ENCODE peak calls at places on chromosome 11, in six cellular contexts. K is uterus, B is transverse colon, H is heart right ventricle, E is right atrium auricular region, R is fibroblast of the aortic adventitia. W is an unnamed sample.

GRCh38 chr11:8225589-8226036 is 38.1 kb downstream of the LMO1 start:
- DNase-seq in K (peak), B (peak), H (peak), E (peak), R (peak), W (peak)

GRCh38 chr11:8597182-8597581 is 3.2 kb upstream of the STK33 start:
- DNase-seq in K (no peak), B (no peak), H (no peak), E (no peak), R (peak), W (no peak)

GRCh38 chr11:113162590-113162961 is 151.8 kb upstream of the TTC12 start:
- DNase-seq in K (no peak), B (no peak), H (no peak), E (peak), R (peak), W (no peak)

GRCh38 chr11:65069217-65069616 is 10.9 kb upstream of the NAALADL1 start:
- DNase-seq in K (no peak), B (no peak), H (no peak), E (no peak), R (no peak), W (no peak)

GRCh38 chr11:45393334-45393733 is 107.2 kb upstream of the SYT13 start:
- DNase-seq in K (no peak), B (no peak), H (no peak), E (no peak), R (no peak), W (no peak)

GRCh38 chr11:108432783-108433182 is 34.5 kb downstream of the C11orf65 start:
- DNase-seq in K (no peak), B (no peak), H (no peak), E (no peak), R (peak), W (no peak)

GRCh38 chr11:35418282-35418846 is 994 bp downstream of the SLC1A2 start:
- DNase-seq in K (no peak), B (no peak), H (no peak), E (no peak), R (no peak), W (no peak)

GRCh38 chr11:113593698-113594308 is 112.3 kb downstream of the TMPRSS5 start:
- DNase-seq in K (no peak), B (no peak), H (no peak), E (no peak), R (peak), W (no peak)

GRCh38 chr11:33454264-33454663 is 197.1 kb downstream of the HIPK3 start:
- DNase-seq in K (no peak), B (no peak), H (no peak), E (no peak), R (no peak), W (no peak)

GRCh38 chr11:114288139-114288538 is 8.1 kb upstream of the NNMT start:
- DNase-seq in K (no peak), B (no peak), H (no peak), E (no peak), R (no peak), W (no peak)

GRCh38 chr11:1778141-1778911 is 14.6 kb upstream of the CTSD start:
- DNase-seq in K (no peak), B (no peak), H (no peak), E (no peak), R (no peak), W (peak)

GRCh38 chr11:112249871-112250590 is 10.6 kb downstream of the PLET1 start:
- DNase-seq in K (no peak), B (no peak), H (no peak), E (no peak), R (peak), W (no peak)

GRCh38 chr11:67027943-67028542 is 5.1 kb downstream of the SYT12 start:
- DNase-seq in K (no peak), B (no peak), H (no peak), E (no peak), R (no peak), W (no peak)

GRCh38 chr11:33622231-33622630 is 78.4 kb downstream of the C11orf91 start:
- DNase-seq in K (no peak), B (no peak), H (no peak), E (no peak), R (peak), W (no peak)

GRCh38 chr11:78514922-78515502 is 59.7 kb downstream of the NARS2 start:
- DNase-seq in K (no peak), B (no peak), H (no peak), E (no peak), R (no peak), W (no peak)

GRCh38 chr11:78207532-78208256 is 19.0 kb downstream of the USP35 start:
- DNase-seq in K (no peak), B (no peak), H (no peak), E (no peak), R (no peak), W (no peak)

GRCh38 chr11:6431861-6432260 is 8.9 kb downstream of the HPX start:
- DNase-seq in K (no peak), B (no peak), H (no peak), E (no peak), R (peak), W (no peak)

GRCh38 chr11:128694618-128695481 is 978 bp downstream of the FLI1 start:
- DNase-seq in K (no peak), B (no peak), H (no peak), E (no peak), R (peak), W (peak)

GRCh38 chr11:106748059-106748458 is 270.2 kb downstream of the GUCY1A2 start:
- DNase-seq in K (no peak), B (no peak), H (no peak), E (no peak), R (no peak), W (no peak)

GRCh38 chr11:72745511-72745910 is 6.7 kb downstream of the ARAP1 start:
- DNase-seq in K (no peak), B (no peak), H (no peak), E (no peak), R (no peak), W (no peak)

GRCh38 chr11:100863080-100863581 is 176.0 kb downstream of the ARHGAP42 start:
- DNase-seq in K (peak), B (no peak), H (peak), E (no peak), R (peak), W (no peak)

DNA sequence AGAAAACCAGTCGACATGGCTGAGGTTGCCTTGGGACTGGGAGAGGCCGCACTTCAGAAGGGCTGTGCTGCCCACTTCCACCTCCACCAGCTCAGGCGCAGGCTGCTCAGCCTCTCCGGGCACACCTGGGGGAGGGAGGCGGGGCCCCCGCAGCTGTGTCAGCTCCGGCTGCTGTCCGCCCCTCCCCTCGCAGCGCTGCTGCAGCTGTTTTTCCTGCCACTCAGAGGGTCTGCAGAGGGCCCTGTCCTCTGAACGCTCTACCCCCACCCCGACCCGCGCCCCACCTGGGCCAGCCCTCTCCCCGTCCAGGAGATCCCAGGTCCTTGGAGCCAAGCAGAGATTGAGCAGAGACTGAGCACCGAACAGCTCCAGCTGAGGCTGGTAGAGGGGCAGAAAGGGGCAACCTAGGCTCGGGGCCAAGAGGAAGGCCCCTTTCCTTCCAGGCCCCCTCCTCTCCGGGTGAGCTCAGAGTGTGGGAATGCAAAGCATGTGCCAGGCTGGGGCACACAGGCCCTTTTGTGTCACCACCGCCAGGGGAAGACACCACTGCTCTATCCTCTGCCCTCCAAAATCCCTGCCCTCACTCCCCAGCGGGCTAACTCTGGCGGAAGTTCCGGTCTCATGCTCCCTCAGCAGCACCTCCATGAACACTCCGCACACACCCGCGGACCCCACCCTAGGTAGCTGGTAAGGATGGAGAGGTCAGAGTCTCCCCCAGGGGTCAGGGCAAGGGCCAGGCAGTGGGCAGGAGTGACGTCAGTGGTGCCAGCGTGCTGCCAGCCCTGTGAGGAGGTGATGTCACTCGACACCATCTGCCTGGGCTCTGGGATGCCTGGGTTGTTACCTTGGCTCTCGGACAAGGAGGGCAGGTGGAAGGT is 1.6 kb downstream of the MCAM start:
- DNase-seq in K (peak), B (peak), H (peak), E (no peak), R (no peak), W (peak)
- TF ChIP-seq CTCF in K (no peak), B (no peak), H (no peak), E (no peak), R (no peak), W (no peak)

DNA sequence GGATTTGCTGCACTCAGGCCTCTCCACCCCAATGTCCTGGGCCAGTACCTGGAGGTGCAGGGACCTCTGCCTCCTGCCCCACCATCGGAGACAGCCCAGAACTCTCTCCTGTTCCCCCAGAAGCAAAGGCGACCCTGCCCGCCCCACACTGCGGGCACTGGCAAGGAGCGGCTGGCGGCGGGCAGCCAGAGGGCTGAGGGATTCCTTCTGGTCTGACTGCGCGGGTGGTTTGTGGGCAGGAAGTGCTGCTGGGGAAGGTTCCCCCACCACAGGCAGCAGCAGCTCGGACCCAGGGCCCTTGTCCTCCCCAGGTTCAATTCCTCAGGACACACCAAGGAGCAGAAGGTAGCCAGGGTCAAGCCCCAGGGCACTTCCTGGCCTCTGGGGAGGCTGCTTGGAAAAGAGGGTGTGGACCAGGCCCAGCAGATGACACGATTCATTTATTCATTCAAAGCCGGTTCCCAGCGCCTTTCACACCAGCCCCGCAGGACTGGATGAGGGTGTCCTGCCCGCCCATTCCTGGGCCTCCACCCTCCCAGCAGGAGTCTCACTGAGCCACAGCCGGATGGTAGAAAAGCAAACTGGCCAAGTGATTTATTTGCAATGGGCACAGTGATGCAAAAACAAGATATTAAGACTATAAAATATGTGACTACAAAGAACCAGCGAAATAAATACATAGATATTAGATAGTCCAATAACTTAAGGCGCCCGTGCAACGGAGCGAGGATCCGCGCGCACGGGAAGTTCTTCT is 1.2 kb downstream of the PHLDA2 start:
- DNase-seq in K (no peak), B (peak), H (no peak), E (no peak), R (peak), W (peak)
- H3K4me3 ChIP-seq in K (peak), B (peak), H (peak), E (peak), R (peak), W (peak)

GRCh38 chr11:70084046-70084984 is 6.2 kb downstream of the ANO1 start:
- DNase-seq in K (no peak), B (no peak), H (no peak), E (no peak), R (no peak), W (no peak)

GRCh38 chr11:70085815-70086769 is 8.0 kb downstream of the ANO1 start:
- DNase-seq in K (no peak), B (no peak), H (no peak), E (no peak), R (no peak), W (no peak)

GRCh38 chr11:70079691-70080090 is 1.6 kb downstream of the ANO1 start:
- DNase-seq in K (no peak), B (no peak), H (no peak), E (no peak), R (no peak), W (no peak)

GRCh38 chr11:70080763-70081162 is 2.6 kb downstream of the ANO1 start:
- DNase-seq in K (no peak), B (no peak), H (no peak), E (no peak), R (no peak), W (no peak)

DNA sequence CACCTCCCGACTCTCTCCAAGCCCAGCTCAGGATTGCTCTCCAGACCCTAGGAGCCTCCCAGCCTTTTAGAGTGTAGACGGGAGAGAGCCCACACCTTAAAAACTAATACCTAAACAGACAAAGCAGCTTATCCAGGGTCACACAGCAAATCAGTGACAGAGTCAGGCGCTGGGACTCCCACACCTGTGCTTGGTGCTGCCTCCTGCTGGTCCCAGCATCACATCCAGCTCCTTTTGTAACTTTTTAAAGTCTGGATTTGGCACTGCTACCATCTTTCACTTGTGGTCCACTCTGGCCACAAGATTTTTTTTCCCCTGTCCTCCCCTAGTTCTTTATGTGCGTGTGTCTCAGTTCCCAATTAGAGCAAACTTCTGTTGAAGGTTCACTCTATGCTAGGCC is 4.7 kb downstream of the ANO1 start:
- DNase-seq in K (no peak), B (no peak), H (no peak), E (no peak), R (no peak), W (no peak)
- TF ChIP-seq CTCF in K (no peak), B (no peak), H (no peak), E (no peak), R (peak), W (peak)

GRCh38 chr11:61902313-61902712 is 11.0 kb upstream of the FADS3 start:
- DNase-seq in K (no peak), B (no peak), H (no peak), E (no peak), R (no peak), W (no peak)

GRCh38 chr11:61905801-61906521 is 11.4 kb downstream of the RAB3IL1 start:
- DNase-seq in K (no peak), B (no peak), H (no peak), E (no peak), R (no peak), W (no peak)

GRCh38 chr11:61904539-61905048 is 12.8 kb downstream of the RAB3IL1 start:
- DNase-seq in K (no peak), B (no peak), H (no peak), E (no peak), R (no peak), W (no peak)

GRCh38 chr11:61905067-61905696 is 12.2 kb downstream of the RAB3IL1 start:
- DNase-seq in K (no peak), B (no peak), H (no peak), E (no peak), R (no peak), W (no peak)

GRCh38 chr11:61903845-61904244 is 12.5 kb upstream of the FADS3 start:
- DNase-seq in K (no peak), B (no peak), H (no peak), E (no peak), R (no peak), W (no peak)
- H3K4me3 ChIP-seq in K (no peak), B (no peak), H (no peak), E (peak), R (no peak), W (no peak)

GRCh38 chr11:125214466-125215204 is 50.1 kb downstream of the PKNOX2 start:
- DNase-seq in K (peak), B (no peak), H (peak), E (no peak), R (peak), W (no peak)
- TF ChIP-seq CTCF in K (no peak), B (no peak), H (no peak), E (no peak), R (no peak), W (no peak)

GRCh38 chr11:31802609-31802989 is 8.5 kb downstream of the PAX6 start:
- DNase-seq in K (no peak), B (no peak), H (no peak), E (no peak), R (no peak), W (no peak)

GRCh38 chr11:31802000-31802551 is 9.0 kb downstream of the PAX6 start:
- DNase-seq in K (no peak), B (no peak), H (no peak), E (no peak), R (no peak), W (no peak)

GRCh38 chr11:31804439-31805036 is 6.6 kb downstream of the PAX6 start:
- DNase-seq in K (no peak), B (no peak), H (no peak), E (peak), R (no peak), W (no peak)

GRCh38 chr11:31803813-31804438 is 7.2 kb downstream of the PAX6 start:
- DNase-seq in K (no peak), B (no peak), H (no peak), E (no peak), R (no peak), W (no peak)

DNA sequence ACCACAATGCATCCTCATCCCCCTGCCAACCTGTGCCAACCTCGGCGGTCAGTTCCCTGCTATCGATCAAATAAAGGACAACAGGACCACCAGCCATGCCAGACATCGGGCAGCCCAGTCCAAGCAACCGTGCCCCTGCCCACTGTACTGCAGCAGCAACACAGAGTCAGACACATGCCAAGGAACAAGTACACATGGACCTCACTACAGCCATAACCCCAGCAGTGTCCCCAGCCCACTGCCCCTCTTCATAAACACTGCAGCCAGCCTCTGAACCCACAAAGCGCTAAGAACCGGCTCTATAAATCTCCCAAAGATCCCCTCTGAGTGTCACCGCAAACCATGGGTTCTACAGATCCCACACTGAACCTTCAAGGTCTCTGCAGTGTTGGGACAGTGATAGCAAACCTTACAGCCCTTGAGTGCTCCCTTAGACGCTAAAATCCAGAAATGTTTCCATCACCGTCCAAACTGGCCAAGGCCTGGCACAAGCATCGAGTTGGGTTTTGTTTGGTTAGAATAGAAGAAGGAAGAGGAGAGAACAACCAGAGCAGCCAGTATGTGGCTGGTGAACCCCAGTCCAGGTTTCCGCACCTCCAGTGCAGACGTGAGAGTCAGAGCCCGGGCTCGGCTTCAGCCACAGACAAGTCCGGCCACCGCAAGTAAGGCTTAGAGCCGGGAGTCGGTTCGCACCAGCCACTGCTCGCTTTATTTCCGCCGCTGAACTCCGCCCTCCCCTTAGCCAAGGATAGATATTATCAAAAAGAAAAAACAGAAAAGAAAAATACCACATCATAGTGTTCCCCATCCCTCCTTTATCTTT is 7.9 kb downstream of the PAX6 start:
- DNase-seq in K (no peak), B (no peak), H (no peak), E (peak), R (no peak), W (no peak)
- H3K4me3 ChIP-seq in K (no peak), B (no peak), H (no peak), E (no peak), R (no peak), W (no peak)

DNA sequence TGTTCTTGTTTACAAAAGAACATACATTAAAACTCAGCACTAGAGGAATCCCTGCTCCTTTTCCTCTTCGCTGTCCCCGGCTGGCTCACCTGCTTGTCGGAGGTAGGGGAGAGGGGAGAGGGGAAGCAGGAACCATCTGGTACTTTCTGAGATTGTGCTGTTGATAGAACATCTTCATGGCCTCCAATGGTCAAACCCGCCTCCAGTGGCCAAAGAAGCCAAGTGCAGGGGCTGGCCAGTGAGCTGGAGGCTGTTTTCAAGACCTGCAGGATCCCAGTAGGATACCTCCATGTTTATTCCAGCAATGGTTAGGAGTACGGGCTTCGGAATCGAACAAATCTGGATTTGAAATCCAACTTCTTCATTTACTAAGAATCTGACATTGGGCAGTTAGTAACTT is 92.6 kb downstream of the PKNOX2 start:
- DNase-seq in K (no peak), B (no peak), H (no peak), E (no peak), R (no peak), W (no peak)
- TF ChIP-seq CTCF in K (peak), B (no peak), H (no peak), E (no peak), R (peak), W (no peak)

DNA sequence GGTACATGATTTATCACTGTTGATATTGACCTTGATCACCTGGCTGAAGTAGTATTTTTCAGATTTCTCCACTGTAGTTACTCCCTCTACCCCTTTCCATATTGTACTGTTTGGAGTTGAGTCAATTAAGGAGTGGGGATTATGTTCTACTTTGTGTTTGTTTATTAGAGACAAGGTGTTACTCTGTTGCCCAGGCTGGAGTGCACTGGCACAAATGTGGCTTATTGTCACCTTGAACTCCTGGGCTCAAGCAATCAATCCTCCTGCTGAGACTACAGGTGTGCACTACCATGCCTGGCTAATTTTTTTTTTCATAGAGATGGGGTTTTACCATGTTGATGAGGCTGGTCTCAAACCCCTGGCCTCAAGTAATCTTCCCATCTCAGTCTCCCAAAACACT is 85.3 kb upstream of the CCDC90B start:
- DNase-seq in K (no peak), B (no peak), H (no peak), E (no peak), R (no peak), W (no peak)
- H3K4me3 ChIP-seq in K (no peak), B (no peak), H (no peak), E (no peak), R (no peak), W (no peak)

W was measured in Peyer's patch.